ENCODE peak calls at places on chromosome 12, in eight cellular contexts. E is uterus, J is NT2/D1, W is heart left ventricle, Z is foreskin keratinocyte, Q is GM23338, T is A673, V is GM23248. C is an unnamed sample.

GRCh38 chr12:89949457-89950195 is 241.0 kb upstream of the ATP2B1 start:
- DNase-seq in T (peak; percentile 35), J (no peak), E (no peak), Z (peak; percentile 83), V (peak; percentile 87), W (no peak), Q (peak; percentile 34), C (peak; percentile 45)

GRCh38 chr12:98317939-98318899 is 197.2 kb upstream of the TMPO start:
- DNase-seq in V (no peak), Z (no peak), E (no peak), J (no peak), W (no peak), Q (no peak), T (no peak), C (no peak)

GRCh38 chr12:2586159-2587035 is 208.4 kb upstream of the FKBP4 start:
- DNase-seq in W (no peak), J (peak; percentile 81), T (peak; percentile 49), V (no peak), Q (peak; percentile 44), E (no peak), Z (no peak), C (no peak)

GRCh38 chr12:30138483-30138882 is 354.7 kb upstream of the TMTC1 start:
- DNase-seq in Q (peak; percentile 33), J (peak; percentile 88), T (no peak), E (no peak), W (no peak), V (no peak), Z (no peak), C (no peak)

GRCh38 chr12:123971449-123971769 is 1.2 kb downstream of the CCDC92 start:
- DNase-seq in J (no peak), Z (no peak), T (no peak), W (no peak), E (no peak), V (no peak), Q (no peak), C (no peak)

GRCh38 chr12:26136688-26137087 is 11.9 kb upstream of the BHLHE41 start:
- DNase-seq in E (no peak), Z (no peak), V (no peak), W (no peak), J (no peak), T (no peak), Q (no peak), C (no peak)

GRCh38 chr12:78494911-78495310 is 369.7 kb upstream of the SYT1 start:
- DNase-seq in J (no peak), V (peak; percentile 38), T (no peak), Z (peak; percentile 75), E (no peak), W (no peak), Q (no peak), C (no peak)

GRCh38 chr12:112996501-112996900 is 18.2 kb downstream of the OAS2 start:
- DNase-seq in Q (no peak), Z (no peak), T (no peak), V (no peak), E (no peak), J (no peak), W (no peak), C (no peak)

GRCh38 chr12:53345486-53346195 is 9.5 kb upstream of the SP7 start:
- DNase-seq in E (peak; percentile 42), W (peak; percentile 82), Z (no peak), T (peak; percentile 94), Q (peak; percentile 63), J (no peak), V (peak; percentile 72), C (no peak)

GRCh38 chr12:93323625-93324165 is 54.0 kb upstream of the NUDT4 start:
- DNase-seq in V (peak; percentile 61), Q (no peak), J (no peak), W (no peak), E (no peak), T (no peak), Z (peak; percentile 52), C (no peak)

GRCh38 chr12:115322275-115322674 is 638.3 kb upstream of the TBX3 start:
- DNase-seq in W (no peak), T (no peak), E (no peak), Q (no peak), V (peak; percentile 84), Z (peak; percentile 98), J (no peak), C (no peak)

GRCh38 chr12:117155278-117156060 is 34.8 kb downstream of the FBXO21 start:
- DNase-seq in V (peak; percentile 38), J (peak; percentile 95), W (peak; percentile 68), Q (peak; percentile 100), Z (peak; percentile 76), E (peak; percentile 28), T (peak; percentile 51), C (peak; percentile 52)

GRCh38 chr12:100646896-100647295 is 73.4 kb downstream of the GAS2L3 start:
- DNase-seq in W (no peak), J (no peak), T (no peak), E (no peak), Q (no peak), V (no peak), Z (no peak), C (no peak)

GRCh38 chr12:47188576-47189441 is 109.0 kb upstream of the AMIGO2 start:
- DNase-seq in E (no peak), Z (no peak), W (no peak), Q (no peak), V (peak; percentile 60), T (no peak), J (no peak), C (no peak)

GRCh38 chr12:11703378-11703777 is 53.9 kb downstream of the ETV6 start:
- DNase-seq in T (no peak), W (no peak), E (no peak), V (no peak), J (no peak), Q (no peak), Z (no peak), C (no peak)
- H3K4me1 ChIP-seq in T (no peaks in the 10 kb centered on the region), W (peaks cover 59% of the 10 kb centered on the region), E (no peaks in the 10 kb centered on the region), V (peaks cover 23% of the 10 kb centered on the region), J (peaks cover 4% of the 10 kb centered on the region), Q (peaks cover 42% of the 10 kb centered on the region), Z (peaks cover 19% of the 10 kb centered on the region), C (peaks cover 22% of the 10 kb centered on the region)

DNA sequence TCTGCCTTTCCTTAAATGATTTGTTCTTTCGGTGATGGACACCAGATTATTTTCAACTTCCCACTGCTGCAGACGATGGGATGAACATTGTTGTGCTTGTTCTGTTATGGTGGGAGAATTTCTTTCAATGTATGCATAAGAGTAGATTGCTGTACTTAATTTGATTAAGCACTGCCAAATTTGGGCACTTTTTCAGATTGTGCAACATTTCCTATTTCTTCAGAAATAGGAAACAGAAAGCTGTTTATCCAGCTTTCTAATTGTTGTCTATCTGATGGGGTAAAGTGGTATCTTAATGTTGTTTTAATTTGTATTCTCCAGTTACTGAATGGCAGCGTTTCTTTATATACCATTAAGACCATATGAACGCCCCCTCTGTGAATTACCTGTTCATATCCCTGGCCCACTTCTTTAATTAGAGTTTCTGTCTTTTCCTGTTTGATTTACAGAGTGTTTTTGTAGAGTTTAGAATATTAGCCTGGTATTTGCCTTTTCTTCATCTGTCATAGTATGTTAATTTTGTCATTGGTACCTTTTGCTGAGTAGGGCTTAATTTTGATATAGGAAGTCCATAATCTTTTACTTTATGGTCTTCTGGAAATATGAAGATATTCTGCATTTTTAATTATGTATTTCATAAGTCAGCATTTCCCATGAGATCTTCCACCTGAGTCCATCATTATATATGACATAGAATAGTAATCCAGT is 59.6 kb downstream of the DIP2B start:
- DNase-seq in W (no peak), Z (no peak), T (peak; percentile 74), E (no peak), Q (no peak), V (peak; percentile 35), J (no peak), C (no peak)
- H3K4me1 ChIP-seq in W (peaks cover 31% of the 10 kb centered on the region), Z (peaks cover 29% of the 10 kb centered on the region), T (peaks cover 64% of the 10 kb centered on the region), E (peaks cover 5% of the 10 kb centered on the region), Q (peaks cover 18% of the 10 kb centered on the region), V (peaks cover 23% of the 10 kb centered on the region), J (peaks cover 2% of the 10 kb centered on the region), C (peaks cover 21% of the 10 kb centered on the region)

GRCh38 chr12:69342407-69342806 is 5.8 kb upstream of the LYZ start:
- DNase-seq in Z (no peak), V (no peak), J (no peak), W (no peak), T (no peak), Q (no peak), E (no peak), C (no peak)

GRCh38 chr12:69343885-69344612 is 4.1 kb upstream of the LYZ start:
- DNase-seq in W (no peak), E (no peak), T (no peak), J (no peak), Z (no peak), V (no peak), Q (no peak), C (no peak)

GRCh38 chr12:69343357-69343756 is 4.8 kb upstream of the LYZ start:
- DNase-seq in T (no peak), Q (no peak), W (no peak), J (no peak), V (no peak), Z (no peak), E (no peak), C (no peak)

GRCh38 chr12:69345742-69346141 is 2.4 kb upstream of the LYZ start:
- DNase-seq in E (no peak), W (no peak), V (no peak), Q (no peak), Z (no peak), T (no peak), J (no peak), C (no peak)

GRCh38 chr12:69345077-69345476 is 3.1 kb upstream of the LYZ start:
- DNase-seq in E (no peak), V (no peak), J (no peak), W (no peak), Z (no peak), Q (no peak), T (no peak), C (no peak)
- H3K4me1 ChIP-seq in E (no peaks in the 10 kb centered on the region), V (no peaks in the 10 kb centered on the region), J (no peaks in the 10 kb centered on the region), W (no peaks in the 10 kb centered on the region), Z (no peaks in the 10 kb centered on the region), Q (no peaks in the 10 kb centered on the region), T (no peaks in the 10 kb centered on the region), C (peaks cover 18% of the 10 kb centered on the region)

GRCh38 chr12:57151741-57152407 is 4.5 kb upstream of the LRP1-AS start:
- DNase-seq in T (no peak), V (peak; percentile 91), J (no peak), Z (peak; percentile 66), Q (no peak), W (no peak), E (peak; percentile 83), C (no peak)

GRCh38 chr12:57150400-57150799 is 3.0 kb upstream of the LRP1-AS start:
- DNase-seq in Q (no peak), W (no peak), V (no peak), E (no peak), Z (no peak), J (no peak), T (no peak), C (no peak)

GRCh38 chr12:57153420-57153997 is 6.1 kb upstream of the LRP1-AS start:
- DNase-seq in T (no peak), J (no peak), E (no peak), V (no peak), W (no peak), Q (no peak), Z (no peak), C (no peak)

GRCh38 chr12:57154076-57154475 is 6.7 kb upstream of the LRP1-AS start:
- DNase-seq in E (no peak), W (no peak), J (no peak), T (no peak), V (no peak), Q (no peak), Z (no peak), C (no peak)

GRCh38 chr12:57152408-57153038 is 5.1 kb upstream of the LRP1-AS start:
- DNase-seq in W (no peak), T (no peak), V (peak; percentile 80), Z (peak; percentile 37), Q (no peak), E (peak; percentile 75), J (no peak), C (no peak)
- H3K4me1 ChIP-seq in W (peaks cover 67% of the 10 kb centered on the region), T (no peaks in the 10 kb centered on the region), V (peaks cover 62% of the 10 kb centered on the region), Z (peaks cover 12% of the 10 kb centered on the region), Q (no peaks in the 10 kb centered on the region), E (peaks cover 39% of the 10 kb centered on the region), J (peaks cover 15% of the 10 kb centered on the region), C (peaks cover 60% of the 10 kb centered on the region)